ENCODE peak calls at places on chromosomes 4 and X, in nine cellular contexts. S is NCI-H1092; E is T-helper 9 cell; D is tibial artery; N is substantia nigra; J is stimulated activated CD4-positive, alpha-beta T cell treated with anti-CD3 and anti-CD28 coated beads, Interleukin-2, amount 100 ng/mL, for 4 hours; B is BE2C; G is head of caudate nucleus; V is non-pigmented ciliary epithelial cell. T is an unnamed sample.

GRCh38 chr4:175935016-175935661 is 123.1 kb upstream of the GPM6A start:
- DNase-seq in S (no peak), E (no peak), D (no peak), N (no peak), J (no peak), B (no peak), G (no peak), V (no peak), T (no peak)

GRCh38 chr4:83371936-83372335 is 37.3 kb upstream of the HPSE start:
- DNase-seq in S (no peak), E (no peak), D (no peak), N (no peak), J (no peak), B (no peak), G (no peak), V (no peak), T (no peak)

GRCh38 chrX:24761306-24761705 is 67.6 kb downstream of the POLA1 start:
- DNase-seq in S (no peak), E (no peak), D (no peak), N (no peak), J (no peak), B (no peak), G (no peak), V (no peak), T (no peak)

GRCh38 chrX:68443155-68443868 is 10.0 kb upstream of the OPHN1 start:
- DNase-seq in S (no peak), E (no peak), D (no peak), N (no peak), J (no peak), B (no peak), G (no peak), V (no peak), T (no peak)

GRCh38 chr4:11765849-11766453 is 337.3 kb upstream of the HS3ST1 start:
- DNase-seq in S (no peak), E (no peak), D (no peak), N (peak; percentile 3), J (no peak), B (no peak), G (no peak), V (no peak), T (peak; percentile 43)

GRCh38 chrX:40266490-40267333 is 169.0 kb upstream of the BCOR start:
- DNase-seq in S (peak; percentile 61), E (peak; percentile 36), D (peak; percentile 80), N (peak; percentile 31), J (peak; percentile 26), B (peak; percentile 81), G (peak; percentile 64), V (no peak), T (peak; percentile 87)

GRCh38 chr4:2686379-2687265 is 69.5 kb downstream of the TNIP2 start:
- DNase-seq in S (no peak), E (no peak), D (no peak), N (no peak), J (no peak), B (no peak), G (no peak), V (no peak), T (no peak)

GRCh38 chr4:126004936-126005335 is 690.2 kb downstream of the FAT4 start:
- DNase-seq in S (no peak), E (no peak), D (no peak), N (no peak), J (no peak), B (no peak), G (no peak), V (peak; percentile 18), T (no peak)

GRCh38 chr4:7161721-7162214 is 30.6 kb upstream of the SORCS2 start:
- DNase-seq in S (no peak), E (no peak), D (peak; percentile 73), N (no peak), J (no peak), B (no peak), G (peak; percentile 6), V (no peak), T (no peak)

GRCh38 chrX:53262189-53262917 is 19.0 kb downstream of the IQSEC2 start:
- DNase-seq in S (no peak), E (no peak), D (no peak), N (no peak), J (no peak), B (no peak), G (no peak), V (no peak), T (no peak)

GRCh38 chr4:86968477-86969015 is 33.7 kb downstream of the AFF1 start:
- DNase-seq in S (no peak), E (no peak), D (no peak), N (no peak), J (no peak), B (no peak), G (no peak), V (no peak), T (no peak)

GRCh38 chr4:154582723-154583122 is 7.8 kb downstream of the FGA start:
- DNase-seq in S (no peak), E (no peak), D (no peak), N (no peak), J (no peak), B (no peak), G (no peak), V (no peak), T (no peak)

GRCh38 chrX:68433981-68434299 is 645 bp upstream of the OPHN1 start:
- DNase-seq in S (no peak), E (no peak), D (no peak), N (no peak), J (no peak), B (no peak), G (no peak), V (no peak), T (no peak)

GRCh38 chr4:173272314-173272713 is 61.8 kb downstream of the HMGB2 start:
- DNase-seq in S (no peak), E (no peak), D (no peak), N (no peak), J (no peak), B (no peak), G (no peak), V (no peak), T (no peak)

GRCh38 chr4:75107703-75108612 is 175.0 kb downstream of the PARM1 start:
- DNase-seq in S (no peak), E (no peak), D (no peak), N (no peak), J (no peak), B (no peak), G (no peak), V (no peak), T (no peak)

GRCh38 chr4:962231-963208 is 10.8 kb downstream of the DGKQ start:
- DNase-seq in S (peak; percentile 28), E (no peak), D (peak; percentile 63), N (no peak), J (no peak), B (peak; percentile 59), G (no peak), V (no peak), T (no peak)

GRCh38 chrX:71581210-71581609 is 3.0 kb downstream of the GCNA start:
- DNase-seq in S (no peak), E (no peak), D (no peak), N (no peak), J (no peak), B (no peak), G (no peak), V (no peak), T (no peak)

GRCh38 chr4:8010618-8011017 is 71.0 kb upstream of the AFAP1 start:
- DNase-seq in S (peak; percentile 99), E (no peak), D (no peak), N (peak; percentile 89), J (no peak), B (peak; percentile 99), G (peak; percentile 82), V (no peak), T (peak; percentile 61)

GRCh38 chr4:3436798-3437581 is 4.8 kb upstream of the HGFAC start:
- DNase-seq in S (no peak), E (no peak), D (peak; percentile 82), N (no peak), J (no peak), B (no peak), G (peak; percentile 48), V (no peak), T (no peak)

GRCh38 chr4:76639292-76639691 is 204.3 kb downstream of the SHROOM3 start:
- DNase-seq in S (no peak), E (no peak), D (no peak), N (no peak), J (no peak), B (no peak), G (no peak), V (no peak), T (no peak)

GRCh38 chr4:168765726-168766125 is 244.3 kb downstream of the CBR4 start:
- DNase-seq in S (no peak), E (no peak), D (peak; percentile 73), N (no peak), J (no peak), B (no peak), G (no peak), V (no peak), T (no peak)